ENCODE peak calls at places on chromosomes 4 and X, in eight cellular contexts. One of them, this sample, is unnamed.

GRCh38 chrX:120840826-120841225 is 34.8 kb downstream of the CT47B1 start:
- DNase-seq in GM23248: peak; percentile 75
- DNase-seq in effector CD4-positive, alpha-beta T cell: no peak
- DNase-seq in activated B cell treated with CpG ODN at 0.5 μM for 24 hours: no peak
- DNase-seq in head of caudate nucleus: no peak
- DNase-seq in GM12892: no peak
- DNase-seq in memory B cell: no peak
- DNase-seq in tibial artery: no peak
- DNase-seq in this sample: no peak

GRCh38 chrX:28491322-28491721 is 95.9 kb upstream of the IL1RAPL1 start:
- DNase-seq in GM23248: no peak
- DNase-seq in effector CD4-positive, alpha-beta T cell: no peak
- DNase-seq in activated B cell treated with CpG ODN at 0.5 μM for 24 hours: no peak
- DNase-seq in head of caudate nucleus: no peak
- DNase-seq in GM12892: no peak
- DNase-seq in memory B cell: no peak
- DNase-seq in tibial artery: no peak
- DNase-seq in this sample: no peak

GRCh38 chr4:22991576-22991975 is 298.8 kb downstream of the GBA3 start:
- DNase-seq in GM23248: peak; percentile 13
- DNase-seq in effector CD4-positive, alpha-beta T cell: no peak
- DNase-seq in activated B cell treated with CpG ODN at 0.5 μM for 24 hours: no peak
- DNase-seq in head of caudate nucleus: no peak
- DNase-seq in GM12892: no peak
- DNase-seq in memory B cell: no peak
- DNase-seq in tibial artery: no peak
- DNase-seq in this sample: no peak

GRCh38 chr4:52958232-52958631 is 96.1 kb downstream of the RASL11B start:
- DNase-seq in GM23248: no peak
- DNase-seq in effector CD4-positive, alpha-beta T cell: no peak
- DNase-seq in activated B cell treated with CpG ODN at 0.5 μM for 24 hours: no peak
- DNase-seq in head of caudate nucleus: no peak
- DNase-seq in GM12892: no peak
- DNase-seq in memory B cell: no peak
- DNase-seq in tibial artery: no peak
- DNase-seq in this sample: no peak

GRCh38 chrX:25810202-25810601 is 327.9 kb upstream of the MAGEB18 start:
- DNase-seq in GM23248: peak; percentile 0
- DNase-seq in effector CD4-positive, alpha-beta T cell: no peak
- DNase-seq in activated B cell treated with CpG ODN at 0.5 μM for 24 hours: no peak
- DNase-seq in head of caudate nucleus: no peak
- DNase-seq in GM12892: no peak
- DNase-seq in memory B cell: no peak
- DNase-seq in tibial artery: no peak
- DNase-seq in this sample: no peak

GRCh38 chrX:123085311-123085940 is 98.7 kb upstream of the GRIA3 start:
- DNase-seq in GM23248: no peak
- DNase-seq in effector CD4-positive, alpha-beta T cell: no peak
- DNase-seq in activated B cell treated with CpG ODN at 0.5 μM for 24 hours: no peak
- DNase-seq in head of caudate nucleus: no peak
- DNase-seq in GM12892: no peak
- DNase-seq in memory B cell: no peak
- DNase-seq in tibial artery: no peak
- DNase-seq in this sample: no peak

GRCh38 chr4:79626102-79626501 is 218.1 kb upstream of the GK2 start:
- DNase-seq in GM23248: peak; percentile 16
- DNase-seq in effector CD4-positive, alpha-beta T cell: no peak
- DNase-seq in activated B cell treated with CpG ODN at 0.5 μM for 24 hours: no peak
- DNase-seq in head of caudate nucleus: no peak
- DNase-seq in GM12892: no peak
- DNase-seq in memory B cell: no peak
- DNase-seq in tibial artery: no peak
- DNase-seq in this sample: no peak

GRCh38 chrX:57156397-57157049 is 19.3 kb upstream of the SPIN2A start:
- DNase-seq in GM23248: peak; percentile 56
- DNase-seq in effector CD4-positive, alpha-beta T cell: no peak
- DNase-seq in activated B cell treated with CpG ODN at 0.5 μM for 24 hours: no peak
- DNase-seq in head of caudate nucleus: peak; percentile 21
- DNase-seq in GM12892: no peak
- DNase-seq in memory B cell: no peak
- DNase-seq in tibial artery: no peak
- DNase-seq in this sample: no peak

GRCh38 chrX:44744828-44745227 is 99.0 kb upstream of the DUSP21 start:
- DNase-seq in GM23248: no peak
- DNase-seq in effector CD4-positive, alpha-beta T cell: no peak
- DNase-seq in activated B cell treated with CpG ODN at 0.5 μM for 24 hours: no peak
- DNase-seq in head of caudate nucleus: no peak
- DNase-seq in GM12892: no peak
- DNase-seq in memory B cell: no peak
- DNase-seq in tibial artery: no peak
- DNase-seq in this sample: no peak

GRCh38 chr4:36189511-36190226 is 54.6 kb downstream of the ARAP2 start:
- DNase-seq in GM23248: no peak
- DNase-seq in effector CD4-positive, alpha-beta T cell: no peak
- DNase-seq in activated B cell treated with CpG ODN at 0.5 μM for 24 hours: no peak
- DNase-seq in head of caudate nucleus: no peak
- DNase-seq in GM12892: no peak
- DNase-seq in memory B cell: no peak
- DNase-seq in tibial artery: no peak
- DNase-seq in this sample: no peak

GRCh38 chrX:48068096-48068887 is 3.1 kb downstream of the ZNF630 start:
- DNase-seq in GM23248: no peak
- DNase-seq in effector CD4-positive, alpha-beta T cell: no peak
- DNase-seq in activated B cell treated with CpG ODN at 0.5 μM for 24 hours: no peak
- DNase-seq in head of caudate nucleus: no peak
- DNase-seq in GM12892: no peak
- DNase-seq in memory B cell: no peak
- DNase-seq in tibial artery: no peak
- DNase-seq in this sample: no peak

GRCh38 chr4:95985051-95985450 is 145.2 kb downstream of the PDHA2 start:
- DNase-seq in GM23248: no peak
- DNase-seq in effector CD4-positive, alpha-beta T cell: no peak
- DNase-seq in activated B cell treated with CpG ODN at 0.5 μM for 24 hours: no peak
- DNase-seq in head of caudate nucleus: no peak
- DNase-seq in GM12892: no peak
- DNase-seq in memory B cell: no peak
- DNase-seq in tibial artery: no peak
- DNase-seq in this sample: no peak

GRCh38 chrX:71225661-71226060 is 2.6 kb downstream of the GJB1 start:
- DNase-seq in GM23248: no peak
- DNase-seq in effector CD4-positive, alpha-beta T cell: no peak
- DNase-seq in activated B cell treated with CpG ODN at 0.5 μM for 24 hours: no peak
- DNase-seq in head of caudate nucleus: no peak
- DNase-seq in GM12892: no peak
- DNase-seq in memory B cell: no peak
- DNase-seq in tibial artery: no peak
- DNase-seq in this sample: no peak

GRCh38 chrX:13090261-13091110 is 46.1 kb upstream of the FAM9C start:
- DNase-seq in GM23248: no peak
- DNase-seq in effector CD4-positive, alpha-beta T cell: no peak
- DNase-seq in activated B cell treated with CpG ODN at 0.5 μM for 24 hours: no peak
- DNase-seq in head of caudate nucleus: no peak
- DNase-seq in GM12892: no peak
- DNase-seq in memory B cell: no peak
- DNase-seq in tibial artery: no peak
- DNase-seq in this sample: no peak

GRCh38 chr4:1330761-1331590 is 16.0 kb upstream of the UVSSA start:
- DNase-seq in GM23248: no peak
- DNase-seq in effector CD4-positive, alpha-beta T cell: peak; percentile 55
- DNase-seq in activated B cell treated with CpG ODN at 0.5 μM for 24 hours: no peak
- DNase-seq in head of caudate nucleus: no peak
- DNase-seq in GM12892: no peak
- DNase-seq in memory B cell: no peak
- DNase-seq in tibial artery: no peak
- DNase-seq in this sample: no peak

GRCh38 chr4:185805262-185805802 is 6.7 kb downstream of the SORBS2 start:
- DNase-seq in GM23248: no peak
- DNase-seq in effector CD4-positive, alpha-beta T cell: no peak
- DNase-seq in activated B cell treated with CpG ODN at 0.5 μM for 24 hours: no peak
- DNase-seq in head of caudate nucleus: no peak
- DNase-seq in GM12892: no peak
- DNase-seq in memory B cell: no peak
- DNase-seq in tibial artery: no peak
- DNase-seq in this sample: no peak

GRCh38 chr4:663438-664428 is 10.3 kb downstream of the ATP5ME start:
- DNase-seq in GM23248: no peak
- DNase-seq in effector CD4-positive, alpha-beta T cell: peak; percentile 65
- DNase-seq in activated B cell treated with CpG ODN at 0.5 μM for 24 hours: peak; percentile 69
- DNase-seq in head of caudate nucleus: peak; percentile 53
- DNase-seq in GM12892: no peak
- DNase-seq in memory B cell: peak; percentile 58
- DNase-seq in tibial artery: no peak
- DNase-seq in this sample: peak; percentile 91

GRCh38 chr4:184167576-184167975 is 50.1 kb downstream of the ENPP6 start:
- DNase-seq in GM23248: no peak
- DNase-seq in effector CD4-positive, alpha-beta T cell: no peak
- DNase-seq in activated B cell treated with CpG ODN at 0.5 μM for 24 hours: no peak
- DNase-seq in head of caudate nucleus: no peak
- DNase-seq in GM12892: no peak
- DNase-seq in memory B cell: no peak
- DNase-seq in tibial artery: no peak
- DNase-seq in this sample: peak; percentile 25

GRCh38 chr4:7841071-7841470 is 98.6 kb downstream of the AFAP1 start:
- DNase-seq in GM23248: no peak
- DNase-seq in effector CD4-positive, alpha-beta T cell: no peak
- DNase-seq in activated B cell treated with CpG ODN at 0.5 μM for 24 hours: no peak
- DNase-seq in head of caudate nucleus: no peak
- DNase-seq in GM12892: no peak
- DNase-seq in memory B cell: no peak
- DNase-seq in tibial artery: no peak
- DNase-seq in this sample: no peak

GRCh38 chr4:26330186-26330787 is 9.5 kb downstream of the RBPJ start:
- DNase-seq in GM23248: peak; percentile 76
- DNase-seq in effector CD4-positive, alpha-beta T cell: peak; percentile 7
- DNase-seq in activated B cell treated with CpG ODN at 0.5 μM for 24 hours: no peak
- DNase-seq in head of caudate nucleus: no peak
- DNase-seq in GM12892: no peak
- DNase-seq in memory B cell: no peak
- DNase-seq in tibial artery: no peak
- DNase-seq in this sample: no peak

GRCh38 chr4:6388713-6389112 is 83.7 kb downstream of the PPP2R2C start:
- DNase-seq in GM23248: no peak
- DNase-seq in effector CD4-positive, alpha-beta T cell: no peak
- DNase-seq in activated B cell treated with CpG ODN at 0.5 μM for 24 hours: no peak
- DNase-seq in head of caudate nucleus: no peak
- DNase-seq in GM12892: no peak
- DNase-seq in memory B cell: no peak
- DNase-seq in tibial artery: no peak
- DNase-seq in this sample: no peak

GRCh38 chrX:154021131-154021611 is 1.5 kb upstream of the IRAK1 start:
- DNase-seq in GM23248: peak; percentile 84
- DNase-seq in effector CD4-positive, alpha-beta T cell: no peak
- DNase-seq in activated B cell treated with CpG ODN at 0.5 μM for 24 hours: no peak
- DNase-seq in head of caudate nucleus: no peak
- DNase-seq in GM12892: no peak
- DNase-seq in memory B cell: no peak
- DNase-seq in tibial artery: no peak
- DNase-seq in this sample: no peak

GRCh38 chr4:183906736-183907651 is 1.9 kb downstream of the STOX2 start:
- DNase-seq in GM23248: peak; percentile 2
- DNase-seq in effector CD4-positive, alpha-beta T cell: no peak
- DNase-seq in activated B cell treated with CpG ODN at 0.5 μM for 24 hours: no peak
- DNase-seq in head of caudate nucleus: peak; percentile 55
- DNase-seq in GM12892: no peak
- DNase-seq in memory B cell: no peak
- DNase-seq in tibial artery: no peak
- DNase-seq in this sample: peak; percentile 23

GRCh38 chr4:7675612-7676320 is 241.0 kb upstream of the PSAPL1 start:
- DNase-seq in GM23248: no peak
- DNase-seq in effector CD4-positive, alpha-beta T cell: no peak
- DNase-seq in activated B cell treated with CpG ODN at 0.5 μM for 24 hours: no peak
- DNase-seq in head of caudate nucleus: no peak
- DNase-seq in GM12892: no peak
- DNase-seq in memory B cell: no peak
- DNase-seq in tibial artery: no peak
- DNase-seq in this sample: no peak

GRCh38 chr4:123352240-123352945 is 44.2 kb upstream of the SPRY1 start:
- DNase-seq in GM23248: peak; percentile 40
- DNase-seq in effector CD4-positive, alpha-beta T cell: no peak
- DNase-seq in activated B cell treated with CpG ODN at 0.5 μM for 24 hours: no peak
- DNase-seq in head of caudate nucleus: no peak
- DNase-seq in GM12892: no peak
- DNase-seq in memory B cell: no peak
- DNase-seq in tibial artery: no peak
- DNase-seq in this sample: no peak

GRCh38 chrX:41932885-41933284 is 9.5 kb upstream of the CASK start:
- DNase-seq in GM23248: no peak
- DNase-seq in effector CD4-positive, alpha-beta T cell: no peak
- DNase-seq in activated B cell treated with CpG ODN at 0.5 μM for 24 hours: no peak
- DNase-seq in head of caudate nucleus: no peak
- DNase-seq in GM12892: no peak
- DNase-seq in memory B cell: no peak
- DNase-seq in tibial artery: no peak
- DNase-seq in this sample: no peak

GRCh38 chrX:149830192-149830873 is 48.6 kb downstream of the MAGEA9 start:
- DNase-seq in GM23248: peak; percentile 54
- DNase-seq in effector CD4-positive, alpha-beta T cell: no peak
- DNase-seq in activated B cell treated with CpG ODN at 0.5 μM for 24 hours: no peak
- DNase-seq in head of caudate nucleus: no peak
- DNase-seq in GM12892: no peak
- DNase-seq in memory B cell: no peak
- DNase-seq in tibial artery: no peak
- DNase-seq in this sample: no peak

GRCh38 chr4:65370709-65371108 is 299.6 kb downstream of the EPHA5 start:
- DNase-seq in GM23248: no peak
- DNase-seq in effector CD4-positive, alpha-beta T cell: no peak
- DNase-seq in activated B cell treated with CpG ODN at 0.5 μM for 24 hours: no peak
- DNase-seq in head of caudate nucleus: no peak
- DNase-seq in GM12892: no peak
- DNase-seq in memory B cell: no peak
- DNase-seq in tibial artery: no peak
- DNase-seq in this sample: no peak

GRCh38 chr4:38921151-38921550 is 53.5 kb downstream of the FAM114A1 start:
- DNase-seq in GM23248: no peak
- DNase-seq in effector CD4-positive, alpha-beta T cell: no peak
- DNase-seq in activated B cell treated with CpG ODN at 0.5 μM for 24 hours: no peak
- DNase-seq in head of caudate nucleus: no peak
- DNase-seq in GM12892: no peak
- DNase-seq in memory B cell: no peak
- DNase-seq in tibial artery: no peak
- DNase-seq in this sample: no peak